ENCODE peak calls at places on chromosomes 1 and 21, in seven cellular contexts. One of them, this sample, is unnamed.

GRCh38 chr1:33081554-33082305 is 777 bp downstream of the AZIN2 start:
- DNase-seq in PC-3: no peak
- DNase-seq in body of pancreas: no peak
- DNase-seq in neural progenitor cell: peak
- DNase-seq in aorta: no peak
- DNase-seq in hepatocyte: peak
- DNase-seq in stomach: no peak
- DNase-seq in this sample: no peak

GRCh38 chr21:17455028-17455353 is 57.9 kb upstream of the CXADR start:
- DNase-seq in neural progenitor cell: no peak
- DNase-seq in body of pancreas: no peak
- DNase-seq in aorta: no peak
- DNase-seq in hepatocyte: no peak
- DNase-seq in stomach: no peak
- DNase-seq in PC-3: no peak
- DNase-seq in this sample: no peak

GRCh38 chr21:39006653-39007417 is 176.4 kb downstream of the PSMG1 start:
- DNase-seq in neural progenitor cell: no peak
- DNase-seq in hepatocyte: no peak
- DNase-seq in body of pancreas: peak
- DNase-seq in PC-3: no peak
- DNase-seq in aorta: peak
- DNase-seq in stomach: peak
- DNase-seq in this sample: no peak

GRCh38 chr1:243354511-243355153 is 98.8 kb downstream of the SDCCAG8 start:
- DNase-seq in hepatocyte: no peak
- DNase-seq in aorta: no peak
- DNase-seq in stomach: no peak
- DNase-seq in body of pancreas: no peak
- DNase-seq in PC-3: no peak
- DNase-seq in neural progenitor cell: no peak
- DNase-seq in this sample: no peak

GRCh38 chr21:44263221-44263671 is 1.5 kb upstream of the DNMT3L start:
- DNase-seq in aorta: no peak
- DNase-seq in stomach: no peak
- DNase-seq in body of pancreas: no peak
- DNase-seq in PC-3: no peak
- DNase-seq in hepatocyte: no peak
- DNase-seq in neural progenitor cell: peak
- DNase-seq in this sample: peak

GRCh38 chr1:93506140-93506539 is 58.2 kb downstream of the FNBP1L start:
- DNase-seq in neural progenitor cell: no peak
- DNase-seq in hepatocyte: no peak
- DNase-seq in body of pancreas: no peak
- DNase-seq in stomach: no peak
- DNase-seq in aorta: no peak
- DNase-seq in PC-3: no peak
- DNase-seq in this sample: no peak

GRCh38 chr1:28428990-28429520 is 59.5 kb downstream of the PHACTR4 start:
- DNase-seq in hepatocyte: no peak
- DNase-seq in neural progenitor cell: no peak
- DNase-seq in stomach: no peak
- DNase-seq in PC-3: no peak
- DNase-seq in body of pancreas: no peak
- DNase-seq in aorta: no peak
- DNase-seq in this sample: no peak

GRCh38 chr1:240941706-240942370 is 329.9 kb upstream of the GREM2 start:
- DNase-seq in PC-3: no peak
- DNase-seq in aorta: no peak
- DNase-seq in body of pancreas: no peak
- DNase-seq in stomach: no peak
- DNase-seq in neural progenitor cell: no peak
- DNase-seq in hepatocyte: no peak
- DNase-seq in this sample: no peak

GRCh38 chr1:25572708-25573590 is 29.5 kb downstream of the LDLRAP1 start:
- DNase-seq in stomach: peak
- DNase-seq in neural progenitor cell: peak
- DNase-seq in hepatocyte: peak
- DNase-seq in PC-3: peak
- DNase-seq in aorta: no peak
- DNase-seq in body of pancreas: peak
- DNase-seq in this sample: no peak

GRCh38 chr1:29798699-29799566 is 562.6 kb downstream of the PTPRU start:
- DNase-seq in aorta: no peak
- DNase-seq in stomach: no peak
- DNase-seq in neural progenitor cell: no peak
- DNase-seq in PC-3: no peak
- DNase-seq in body of pancreas: no peak
- DNase-seq in hepatocyte: no peak
- DNase-seq in this sample: no peak

GRCh38 chr1:52365091-52365745 is 787 bp downstream of the CC2D1B start:
- DNase-seq in body of pancreas: peak
- DNase-seq in hepatocyte: peak
- DNase-seq in neural progenitor cell: peak
- DNase-seq in stomach: peak
- DNase-seq in PC-3: peak
- DNase-seq in aorta: peak
- DNase-seq in this sample: peak

GRCh38 chr21:44723177-44724131 is 12.1 kb upstream of the TSPEAR start:
- DNase-seq in PC-3: no peak
- DNase-seq in stomach: no peak
- DNase-seq in hepatocyte: no peak
- DNase-seq in body of pancreas: no peak
- DNase-seq in neural progenitor cell: peak
- DNase-seq in aorta: no peak
- DNase-seq in this sample: no peak

DNA sequence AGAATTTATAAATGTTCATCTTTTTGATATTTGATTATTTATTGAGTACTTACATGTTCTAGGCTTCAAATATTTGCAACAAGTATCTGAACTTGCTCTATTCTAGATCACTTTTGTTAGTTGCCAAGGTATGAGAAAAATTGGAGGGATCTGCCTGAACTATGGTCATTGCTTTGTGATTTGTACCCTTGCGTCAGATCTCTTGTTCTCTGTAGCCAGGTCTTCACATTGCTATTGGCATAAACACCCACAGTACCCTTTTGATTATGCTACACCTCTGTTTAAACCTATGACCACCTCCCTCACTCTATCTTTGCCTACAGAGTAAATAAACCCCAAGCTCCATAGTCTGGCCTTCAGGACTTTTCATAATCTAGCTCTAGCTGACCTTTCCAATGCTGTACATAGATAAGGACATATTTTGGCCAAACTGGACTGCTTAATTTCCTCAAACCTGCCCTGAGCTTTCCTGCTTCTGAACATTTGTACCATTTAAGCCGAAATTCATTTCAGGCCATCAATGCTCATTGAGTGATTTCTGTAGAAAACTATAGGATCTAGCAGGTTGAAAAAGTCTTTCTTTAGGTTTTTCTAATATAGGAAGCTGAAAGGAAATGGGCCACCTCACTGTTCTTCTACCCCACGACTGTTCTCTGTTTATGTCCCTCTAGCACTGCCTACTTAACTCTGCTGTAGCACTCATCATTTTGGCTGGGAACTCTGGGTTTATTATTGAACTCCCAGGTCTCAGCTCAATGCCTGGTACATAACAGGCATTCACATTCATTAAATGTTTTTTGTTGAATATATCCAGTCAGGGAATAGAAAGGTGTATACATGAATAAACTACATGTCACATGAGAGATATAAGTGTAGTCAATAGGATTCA is 84.9 kb downstream of the PPP1R12B start:
- DNase-seq in PC-3: no peak
- DNase-seq in stomach: no peak
- DNase-seq in neural progenitor cell: no peak
- DNase-seq in hepatocyte: no peak
- DNase-seq in aorta: no peak
- DNase-seq in body of pancreas: no peak
- DNase-seq in this sample: no peak
- H3K27ac ChIP-seq in PC-3: no peak
- H3K27ac ChIP-seq in stomach: no peak
- H3K27ac ChIP-seq in neural progenitor cell: no peak
- H3K27ac ChIP-seq in hepatocyte: no peak
- H3K27ac ChIP-seq in aorta: no peak
- H3K27ac ChIP-seq in body of pancreas: no peak
- H3K27ac ChIP-seq in this sample: no peak

DNA sequence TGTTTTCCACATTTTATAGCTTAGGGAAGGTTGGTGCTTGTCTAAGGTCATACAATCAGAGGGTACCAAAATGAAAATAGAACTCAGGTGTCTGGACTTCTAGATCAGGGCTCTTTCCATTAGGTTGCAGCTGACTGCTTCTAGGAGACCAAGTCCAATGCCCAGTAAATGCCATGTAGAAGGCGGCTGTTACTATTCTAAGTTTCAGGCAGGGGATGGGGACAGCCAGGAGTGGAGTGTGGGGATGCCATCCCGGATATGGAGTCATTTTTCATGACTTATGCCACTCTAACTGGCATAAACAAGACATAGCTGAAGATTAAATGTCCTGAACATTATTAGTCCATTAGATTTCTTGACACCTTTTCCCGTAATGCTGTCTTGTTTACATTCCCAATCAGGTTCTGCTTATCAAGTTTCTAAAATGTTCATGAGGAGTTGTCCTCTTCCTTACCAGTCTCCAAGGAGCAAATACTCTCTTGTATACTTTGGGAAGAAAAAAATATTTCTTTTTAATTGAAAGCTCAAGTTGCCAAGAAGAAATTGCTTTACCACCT is 31.5 kb downstream of the XCL1 start:
- DNase-seq in aorta: no peak
- DNase-seq in body of pancreas: no peak
- DNase-seq in stomach: no peak
- DNase-seq in PC-3: no peak
- DNase-seq in hepatocyte: no peak
- DNase-seq in neural progenitor cell: no peak
- DNase-seq in this sample: no peak
- H3K27ac ChIP-seq in aorta: peak
- H3K27ac ChIP-seq in body of pancreas: no peak
- H3K27ac ChIP-seq in stomach: peak
- H3K27ac ChIP-seq in PC-3: no peak
- H3K27ac ChIP-seq in hepatocyte: no peak
- H3K27ac ChIP-seq in neural progenitor cell: no peak
- H3K27ac ChIP-seq in this sample: no peak

GRCh38 chr1:36656838-36657237 is 174.1 kb upstream of the CSF3R start:
- DNase-seq in aorta: no peak
- DNase-seq in hepatocyte: no peak
- DNase-seq in stomach: no peak
- DNase-seq in body of pancreas: no peak
- DNase-seq in PC-3: no peak
- DNase-seq in neural progenitor cell: no peak
- DNase-seq in this sample: no peak

GRCh38 chr1:36656271-36656670 is 173.6 kb upstream of the CSF3R start:
- DNase-seq in neural progenitor cell: no peak
- DNase-seq in aorta: no peak
- DNase-seq in hepatocyte: no peak
- DNase-seq in stomach: no peak
- DNase-seq in body of pancreas: no peak
- DNase-seq in PC-3: no peak
- DNase-seq in this sample: no peak

GRCh38 chr1:36654586-36654985 is 171.9 kb upstream of the CSF3R start:
- DNase-seq in body of pancreas: no peak
- DNase-seq in hepatocyte: no peak
- DNase-seq in neural progenitor cell: no peak
- DNase-seq in aorta: no peak
- DNase-seq in stomach: no peak
- DNase-seq in PC-3: no peak
- DNase-seq in this sample: no peak

GRCh38 chr1:36657826-36658225 is 175.1 kb upstream of the CSF3R start:
- DNase-seq in stomach: no peak
- DNase-seq in body of pancreas: no peak
- DNase-seq in neural progenitor cell: no peak
- DNase-seq in PC-3: no peak
- DNase-seq in hepatocyte: no peak
- DNase-seq in aorta: no peak
- DNase-seq in this sample: no peak

GRCh38 chr1:36658838-36659237 is 176.1 kb upstream of the CSF3R start:
- DNase-seq in aorta: no peak
- DNase-seq in PC-3: no peak
- DNase-seq in neural progenitor cell: no peak
- DNase-seq in stomach: peak
- DNase-seq in hepatocyte: no peak
- DNase-seq in body of pancreas: no peak
- DNase-seq in this sample: no peak
- H3K27ac ChIP-seq in aorta: no peak
- H3K27ac ChIP-seq in PC-3: no peak
- H3K27ac ChIP-seq in neural progenitor cell: no peak
- H3K27ac ChIP-seq in stomach: no peak
- H3K27ac ChIP-seq in hepatocyte: no peak
- H3K27ac ChIP-seq in body of pancreas: no peak
- H3K27ac ChIP-seq in this sample: no peak

GRCh38 chr1:227948493-227949260 is 945 bp upstream of the WNT9A start:
- DNase-seq in PC-3: peak
- DNase-seq in stomach: peak
- DNase-seq in hepatocyte: no peak
- DNase-seq in body of pancreas: no peak
- DNase-seq in aorta: no peak
- DNase-seq in neural progenitor cell: no peak
- DNase-seq in this sample: peak

GRCh38 chr1:227947425-227947677 is 381 bp downstream of the WNT9A start:
- DNase-seq in PC-3: no peak
- DNase-seq in body of pancreas: no peak
- DNase-seq in neural progenitor cell: no peak
- DNase-seq in hepatocyte: no peak
- DNase-seq in stomach: no peak
- DNase-seq in aorta: peak
- DNase-seq in this sample: no peak

GRCh38 chr1:227949341-227949921 is 1.7 kb upstream of the WNT9A start:
- DNase-seq in neural progenitor cell: no peak
- DNase-seq in hepatocyte: no peak
- DNase-seq in stomach: peak
- DNase-seq in body of pancreas: no peak
- DNase-seq in aorta: no peak
- DNase-seq in PC-3: no peak
- DNase-seq in this sample: no peak

GRCh38 chr1:227946624-227947424 is 908 bp downstream of the WNT9A start:
- DNase-seq in PC-3: peak
- DNase-seq in neural progenitor cell: peak
- DNase-seq in aorta: peak
- DNase-seq in stomach: peak
- DNase-seq in hepatocyte: peak
- DNase-seq in body of pancreas: peak
- DNase-seq in this sample: peak

DNA sequence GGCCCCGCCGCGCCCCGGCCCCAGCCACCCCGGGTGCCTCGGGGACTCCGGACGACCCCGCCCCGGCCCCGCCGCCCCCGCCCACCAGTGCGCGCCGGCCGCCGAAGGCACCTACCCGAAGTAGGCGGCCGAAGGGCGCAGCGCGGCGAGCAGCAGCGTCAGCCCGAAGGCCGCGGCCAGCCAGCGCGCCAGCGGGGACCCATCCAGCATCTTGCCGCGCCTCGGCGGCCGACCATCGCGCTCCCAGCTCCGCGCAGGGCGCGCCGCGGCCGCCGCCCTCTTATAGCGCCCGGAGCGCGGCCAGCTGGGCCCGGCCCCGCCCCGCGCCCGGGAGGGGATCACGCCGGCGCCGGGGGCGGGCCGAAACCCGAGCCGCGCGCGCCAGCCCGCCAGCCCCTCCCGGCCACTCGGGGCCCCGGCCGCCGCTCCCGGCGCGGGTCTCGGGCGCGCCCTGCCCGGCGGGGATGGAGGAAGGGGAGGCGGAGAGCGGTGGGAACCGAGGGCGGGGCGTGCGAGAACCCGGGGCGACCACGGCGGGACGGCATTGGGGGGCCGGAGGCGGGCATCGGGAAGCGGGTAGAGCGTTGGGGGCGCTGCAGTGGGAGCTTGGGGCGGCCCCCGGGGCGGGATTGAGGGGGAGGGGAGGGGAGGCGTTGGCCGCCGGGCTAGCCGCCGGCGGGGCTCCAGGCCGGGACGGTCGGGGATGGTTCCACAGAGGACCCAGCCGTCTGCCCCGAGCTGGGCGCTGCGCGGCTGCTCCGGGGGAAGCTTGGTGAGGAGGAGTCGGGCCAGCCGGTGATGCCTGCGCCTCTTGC is at the start of gene WNT9A:
- DNase-seq in PC-3: peak
- DNase-seq in body of pancreas: peak
- DNase-seq in stomach: peak
- DNase-seq in neural progenitor cell: peak
- DNase-seq in hepatocyte: peak
- DNase-seq in aorta: peak
- DNase-seq in this sample: peak
- H3K27ac ChIP-seq in PC-3: peak
- H3K27ac ChIP-seq in body of pancreas: peak
- H3K27ac ChIP-seq in stomach: peak
- H3K27ac ChIP-seq in neural progenitor cell: no peak
- H3K27ac ChIP-seq in hepatocyte: peak
- H3K27ac ChIP-seq in aorta: no peak
- H3K27ac ChIP-seq in this sample: peak